ENCODE peak calls at places on chromosomes 7 and 10, in five cellular contexts. B is heart left ventricle, K is spleen, Q is uterus, A is HepG2. L is an unnamed sample.

GRCh38 chr7:10860516-10860915 is 113.2 kb upstream of the PHF14 start:
- DNase-seq in K (no peak), A (no peak), Q (no peak), B (no peak), L (no peak)

GRCh38 chr7:77580762-77581350 is 43.8 kb downstream of the PTPN12 start:
- DNase-seq in Q (no peak), A (no peak), B (no peak), K (no peak), L (no peak)

GRCh38 chr7:150322114-150322832 is 882 bp upstream of the LRRC61 start:
- DNase-seq in A (peak; percentile 29), B (no peak), Q (no peak), K (no peak), L (peak; percentile 23)

GRCh38 chr7:159144756-159145543 is at the start of gene VIPR2:
- DNase-seq in K (peak; percentile 74), A (no peak), Q (peak; percentile 49), B (peak; percentile 51), L (no peak)

GRCh38 chr10:7184660-7185366 is 226.0 kb downstream of the SFMBT2 start:
- DNase-seq in B (no peak), Q (no peak), K (no peak), A (no peak), L (no peak)

GRCh38 chr7:94391716-94392390 is 2.8 kb upstream of the COL1A2 start:
- DNase-seq in K (no peak), B (peak; percentile 42), Q (peak; percentile 44), A (no peak), L (no peak)

GRCh38 chr10:3482200-3482993 is 302.6 kb downstream of the KLF6 start:
- DNase-seq in Q (peak; percentile 61), A (peak; percentile 30), B (no peak), K (no peak), L (peak; percentile 91)

GRCh38 chr10:80454526-80455460 is 683 bp downstream of the TSPAN14 start:
- DNase-seq in A (no peak), B (peak; percentile 75), K (peak; percentile 92), Q (peak; percentile 36), L (peak; percentile 92)

GRCh38 chr7:118839544-118839943 is 615.0 kb downstream of the ANKRD7 start:
- DNase-seq in Q (no peak), K (no peak), B (no peak), A (no peak), L (no peak)

GRCh38 chr10:71684356-71685173 is 35.0 kb downstream of the C10orf105 start:
- DNase-seq in Q (no peak), B (no peak), A (no peak), K (no peak), L (no peak)

DNA sequence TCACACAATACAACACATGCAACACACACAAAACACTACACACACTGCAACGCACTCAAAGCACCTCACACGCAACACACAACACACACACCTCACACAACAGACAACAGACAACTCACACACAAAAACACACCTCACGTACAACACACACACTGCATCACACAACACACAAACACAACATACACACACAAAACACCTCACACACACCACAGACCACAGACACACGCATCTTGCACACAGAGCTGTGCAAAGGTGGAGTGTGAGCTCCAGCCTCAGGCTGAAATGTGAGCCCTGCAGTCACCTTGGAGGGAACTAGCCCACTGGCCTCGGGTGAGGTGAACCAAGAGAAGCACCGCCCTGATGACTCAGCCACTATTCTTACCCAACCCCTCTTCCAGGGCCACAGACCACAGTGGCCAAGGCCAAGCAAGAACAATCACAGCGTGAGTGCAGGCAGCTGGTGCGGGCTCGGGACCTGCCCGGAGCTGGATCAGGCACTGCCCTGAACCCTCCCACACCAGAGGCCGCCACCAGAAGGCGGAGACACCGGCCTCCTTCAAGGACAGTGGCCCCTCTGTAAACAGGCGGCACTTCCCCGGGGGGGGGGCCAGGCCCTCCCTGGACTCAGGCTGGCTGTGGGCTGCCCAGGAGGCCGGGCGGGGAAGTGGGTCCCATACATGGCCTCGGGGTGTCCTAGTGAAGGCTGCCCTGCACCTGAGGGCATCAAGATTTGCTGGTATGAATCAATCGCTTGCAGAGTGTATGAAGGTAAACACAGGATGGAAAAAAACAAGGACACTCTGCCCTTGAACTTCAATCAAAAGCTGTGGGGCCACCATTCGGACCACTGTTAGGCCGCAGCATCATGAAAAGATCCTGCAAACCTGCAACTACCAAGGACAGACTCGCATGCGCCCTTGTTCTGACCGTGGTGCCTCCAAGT is 106.7 kb downstream of the TNS3 start:
- DNase-seq in B (peak; percentile 94), K (peak; percentile 91), A (peak; percentile 98), Q (peak; percentile 83), L (peak; percentile 96)
- TF ChIP-seq POLR2A in B (no peak), K (peak; percentile 4), A (no peak), Q (peak; percentile 26), L (no peak)

GRCh38 chr7:116443101-116443523 is 56.4 kb upstream of the CAV2 start:
- DNase-seq in K (no peak), Q (no peak), B (no peak), A (peak; percentile 6), L (no peak)
- TF ChIP-seq POLR2A in K (no peak), Q (no peak), B (no peak), A (no peak), L (no peak)

DNA sequence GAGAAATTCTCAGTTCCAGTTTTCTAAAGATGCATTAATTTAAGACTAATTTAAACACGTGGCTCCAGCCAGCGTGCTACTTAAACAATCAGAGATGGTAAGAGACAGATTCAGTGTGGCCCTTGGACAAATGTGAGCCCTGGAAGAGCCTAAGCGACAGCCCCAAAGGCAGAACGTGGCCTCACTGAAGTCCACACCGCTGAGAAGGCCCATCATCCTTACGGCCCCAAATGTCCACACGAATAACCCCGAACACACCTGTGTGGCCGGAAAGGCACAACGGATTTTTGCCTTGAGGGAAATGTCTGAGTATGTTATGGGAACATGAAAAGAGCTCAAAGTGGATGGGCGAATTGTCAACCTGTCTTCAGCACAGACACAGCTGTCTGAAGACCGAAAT is 3.2 kb downstream of the COX19 start:
- DNase-seq in A (no peak), K (no peak), B (no peak), Q (no peak), L (no peak)
- TF ChIP-seq POLR2A in A (no peak), K (no peak), B (no peak), Q (no peak), L (no peak)

GRCh38 chr10:96999987-97000386 is 167.9 kb downstream of the LCOR start:
- DNase-seq in B (no peak), K (no peak), Q (no peak), A (no peak), L (no peak)

GRCh38 chr10:96998329-96998888 is 166.3 kb downstream of the LCOR start:
- DNase-seq in Q (no peak), K (no peak), A (peak; percentile 77), B (no peak), L (no peak)

GRCh38 chr10:96999337-96999736 is 167.2 kb downstream of the LCOR start:
- DNase-seq in B (no peak), K (no peak), A (no peak), Q (no peak), L (no peak)

GRCh38 chr10:96995851-96996250 is 163.8 kb downstream of the LCOR start:
- DNase-seq in Q (no peak), B (no peak), K (no peak), A (no peak), L (no peak)

DNA sequence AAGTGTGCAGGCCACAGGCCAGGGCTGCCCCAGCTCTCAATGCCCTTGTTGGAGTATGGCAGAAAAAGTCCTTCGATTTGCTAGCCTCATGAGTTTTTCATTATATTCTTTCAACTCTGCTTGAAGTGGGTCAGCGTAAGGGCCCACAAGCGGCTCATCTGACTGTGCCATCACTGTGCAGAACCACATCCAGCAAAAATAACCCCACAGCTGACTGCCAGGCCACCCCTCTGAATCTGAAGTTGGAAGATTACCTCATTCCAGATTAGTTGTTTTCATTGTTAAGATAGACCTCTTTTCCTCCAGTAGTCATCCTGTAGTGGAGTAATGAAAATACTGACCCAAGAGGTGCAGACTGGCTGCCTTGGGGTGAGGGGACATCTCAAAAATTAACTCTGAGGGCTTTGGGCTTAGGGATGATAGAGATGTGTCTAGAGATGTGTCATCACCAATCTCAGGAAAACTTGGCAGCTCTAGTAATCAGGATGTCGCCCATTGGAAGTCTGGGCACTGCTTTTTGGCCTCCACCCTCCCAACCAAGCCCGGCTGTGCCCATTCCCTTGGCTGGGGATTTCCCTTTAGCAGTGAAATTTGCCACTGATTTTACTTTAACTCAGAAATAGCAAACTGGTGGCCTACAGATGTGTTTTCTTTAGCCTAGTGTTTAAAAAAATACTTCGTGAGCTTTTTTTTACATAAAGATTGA is 164.3 kb downstream of the LCOR start:
- DNase-seq in A (no peak), B (no peak), Q (no peak), K (no peak), L (no peak)
- TF ChIP-seq POLR2A in A (no peak), B (no peak), Q (no peak), K (no peak), L (no peak)

GRCh38 chr7:105388373-105389089 is at the start of gene SRPK2:
- DNase-seq in K (peak; percentile 95), Q (peak; percentile 74), B (peak; percentile 84), A (peak; percentile 51), L (peak; percentile 47)

GRCh38 chr7:105391429-105391828 is 2.7 kb upstream of the SRPK2 start:
- DNase-seq in A (no peak), Q (no peak), K (no peak), B (no peak), L (no peak)

GRCh38 chr7:105389889-105390288 is 1.2 kb upstream of the SRPK2 start:
- DNase-seq in A (no peak), K (no peak), Q (no peak), B (no peak), L (no peak)

GRCh38 chr7:105389090-105389650 is 449 bp upstream of the SRPK2 start:
- DNase-seq in B (peak; percentile 63), A (peak; percentile 55), K (no peak), Q (peak; percentile 39), L (peak; percentile 87)

DNA sequence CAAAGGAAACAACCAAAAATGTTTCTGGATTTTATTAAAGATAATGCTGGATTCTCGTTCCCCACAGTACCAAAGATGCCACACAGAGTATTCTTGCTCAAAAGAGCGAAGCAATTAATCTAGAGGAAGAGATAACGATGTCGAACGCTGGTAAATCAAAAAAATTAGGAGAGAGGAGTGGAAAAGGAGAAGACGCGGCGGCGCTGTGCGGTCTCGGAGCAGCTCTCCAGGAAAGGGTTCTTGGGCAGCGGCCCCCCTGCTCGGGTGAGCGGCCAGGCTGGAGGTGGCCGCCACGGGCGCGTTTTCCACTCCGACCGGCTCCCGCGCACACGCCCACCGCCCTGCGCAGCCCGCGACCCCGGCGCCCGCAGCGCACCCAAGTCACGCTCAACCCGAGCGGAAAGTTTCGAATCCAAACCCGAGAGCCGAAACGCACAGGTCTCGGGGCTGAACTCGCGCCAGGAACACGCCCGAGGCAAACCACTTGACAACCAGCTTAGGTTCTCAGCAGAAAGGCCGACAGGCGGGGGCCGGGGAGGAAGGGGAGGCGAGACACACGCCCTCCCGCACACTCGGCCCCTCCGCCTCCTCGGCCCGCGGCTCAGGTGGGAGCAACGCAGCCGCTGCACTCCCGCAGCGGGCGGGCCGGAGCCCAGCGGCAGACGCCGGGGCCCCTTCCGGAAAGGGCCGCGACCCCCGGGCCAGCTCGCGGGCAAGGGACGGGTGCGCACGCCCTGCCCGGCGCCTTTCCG is 924 bp downstream of the SRPK2 start:
- DNase-seq in B (peak; percentile 61), A (peak; percentile 28), K (peak; percentile 91), Q (peak; percentile 53), L (peak; percentile 29)
- TF ChIP-seq POLR2A in B (no peak), A (no peak), K (no peak), Q (no peak), L (no peak)

L was measured in lower leg skin.